ENCODE peak calls at places on chromosomes 16 and 17, in four cellular contexts. One of them, this sample, is unnamed.

GRCh38 chr16:28324235-28324886 is 32.0 kb downstream of the SBK1 start:
- DNase-seq in A549: no peak
- DNase-seq in endothelial cell of umbilical vein: no peak
- DNase-seq in WTC11: no peak
- DNase-seq in this sample: no peak

GRCh38 chr16:11989238-11990160 is 13.0 kb downstream of the SNX29 start:
- DNase-seq in A549: no peak
- DNase-seq in endothelial cell of umbilical vein: no peak
- DNase-seq in WTC11: no peak
- DNase-seq in this sample: peak

GRCh38 chr17:35768796-35769195 is 8.1 kb downstream of the C17orf50 start:
- DNase-seq in A549: no peak
- DNase-seq in endothelial cell of umbilical vein: no peak
- DNase-seq in WTC11: no peak
- DNase-seq in this sample: no peak

GRCh38 chr17:33686171-33686570 is 393.1 kb upstream of the ASIC2 start:
- DNase-seq in A549: peak
- DNase-seq in endothelial cell of umbilical vein: no peak
- DNase-seq in WTC11: peak
- DNase-seq in this sample: peak

GRCh38 chr16:67158637-67159600 is 790 bp downstream of the TRADD start:
- DNase-seq in A549: peak
- DNase-seq in endothelial cell of umbilical vein: no peak
- DNase-seq in WTC11: peak
- DNase-seq in this sample: no peak

GRCh38 chr16:65697516-65697915 is 575.7 kb upstream of the CDH11 start:
- DNase-seq in A549: no peak
- DNase-seq in endothelial cell of umbilical vein: no peak
- DNase-seq in WTC11: no peak
- DNase-seq in this sample: no peak

GRCh38 chr17:56392274-56392673 is 201.2 kb upstream of the NOG start:
- DNase-seq in A549: no peak
- DNase-seq in endothelial cell of umbilical vein: no peak
- DNase-seq in WTC11: no peak
- DNase-seq in this sample: no peak

GRCh38 chr16:27431773-27432599 is 30.0 kb downstream of the IL21R start:
- DNase-seq in A549: no peak
- DNase-seq in endothelial cell of umbilical vein: no peak
- DNase-seq in WTC11: no peak
- DNase-seq in this sample: no peak

GRCh38 chr16:84360170-84360569 is 8.2 kb upstream of the ATP2C2 start:
- DNase-seq in A549: no peak
- DNase-seq in endothelial cell of umbilical vein: no peak
- DNase-seq in WTC11: no peak
- DNase-seq in this sample: peak

GRCh38 chr17:48597775-48598631 is 4.4 kb upstream of the HOXB5 start:
- DNase-seq in A549: no peak
- DNase-seq in endothelial cell of umbilical vein: peak
- DNase-seq in WTC11: no peak
- DNase-seq in this sample: peak

GRCh38 chr17:841313-841712 is 59.2 kb downstream of the MRM3 start:
- DNase-seq in A549: no peak
- DNase-seq in endothelial cell of umbilical vein: no peak
- DNase-seq in WTC11: no peak
- DNase-seq in this sample: peak

GRCh38 chr17:44203731-44204452 is 4.2 kb upstream of the ATXN7L3 start:
- DNase-seq in A549: peak
- DNase-seq in endothelial cell of umbilical vein: peak
- DNase-seq in WTC11: peak
- DNase-seq in this sample: peak
- TF ChIP-seq MAX in A549: no peak
- TF ChIP-seq MAX in endothelial cell of umbilical vein: no peak
- TF ChIP-seq MAX in WTC11: no peak
- TF ChIP-seq MAX in this sample: peak

GRCh38 chr17:45302649-45303173 is 14.1 kb downstream of the MAP3K14 start:
- DNase-seq in A549: no peak
- DNase-seq in endothelial cell of umbilical vein: no peak
- DNase-seq in WTC11: no peak
- DNase-seq in this sample: no peak
- TF ChIP-seq MAX in A549: no peak
- TF ChIP-seq MAX in endothelial cell of umbilical vein: no peak
- TF ChIP-seq MAX in WTC11: no peak
- TF ChIP-seq MAX in this sample: no peak

GRCh38 chr17:27413792-27414191 is 42.5 kb upstream of the KSR1 start:
- DNase-seq in A549: no peak
- DNase-seq in endothelial cell of umbilical vein: no peak
- DNase-seq in WTC11: no peak
- DNase-seq in this sample: peak
- TF ChIP-seq MAX in A549: no peak
- TF ChIP-seq MAX in endothelial cell of umbilical vein: no peak
- TF ChIP-seq MAX in WTC11: no peak
- TF ChIP-seq MAX in this sample: no peak

DNA sequence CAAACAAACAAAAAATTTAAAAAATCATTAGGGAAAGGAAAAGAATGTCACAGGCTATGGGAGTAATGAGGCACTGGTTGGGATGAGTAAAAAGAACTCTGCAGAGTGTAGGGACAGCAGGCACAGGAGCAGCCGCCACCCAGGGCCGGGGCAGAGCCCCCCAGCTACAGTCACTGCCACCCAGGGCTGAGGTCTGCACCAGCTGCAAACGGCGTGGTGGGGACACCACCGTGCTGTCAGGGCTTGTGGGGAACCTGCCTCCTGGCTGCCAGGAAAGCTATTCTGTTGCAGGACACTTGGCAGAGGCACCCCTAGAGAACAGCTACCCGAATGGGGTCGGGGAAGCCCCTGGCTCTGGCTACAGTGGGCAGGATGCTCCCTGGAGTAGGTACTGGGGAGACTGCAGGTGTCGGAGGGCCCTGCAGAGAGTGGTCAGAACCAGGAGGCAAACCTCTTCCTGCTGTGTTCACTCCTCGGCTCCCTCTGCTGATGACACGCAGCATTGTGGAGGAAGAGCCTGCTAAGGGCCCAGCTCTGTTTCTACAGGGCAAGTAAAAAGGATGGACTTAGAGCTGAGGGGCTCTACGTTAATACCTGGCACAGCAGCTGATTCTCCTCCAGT is 32.3 kb upstream of the CAPN15 start:
- DNase-seq in A549: peak
- DNase-seq in endothelial cell of umbilical vein: peak
- DNase-seq in WTC11: peak
- DNase-seq in this sample: peak
- TF ChIP-seq MAX in A549: no peak
- TF ChIP-seq MAX in endothelial cell of umbilical vein: no peak
- TF ChIP-seq MAX in WTC11: no peak
- TF ChIP-seq MAX in this sample: peak

GRCh38 chr17:78039581-78039980 is 81.1 kb downstream of the TNRC6C start:
- DNase-seq in A549: no peak
- DNase-seq in endothelial cell of umbilical vein: no peak
- DNase-seq in WTC11: no peak
- DNase-seq in this sample: no peak

GRCh38 chr17:78034429-78035091 is 76.1 kb downstream of the TNRC6C start:
- DNase-seq in A549: no peak
- DNase-seq in endothelial cell of umbilical vein: peak
- DNase-seq in WTC11: no peak
- DNase-seq in this sample: no peak

GRCh38 chr17:78038748-78039288 is 80.3 kb downstream of the TNRC6C start:
- DNase-seq in A549: no peak
- DNase-seq in endothelial cell of umbilical vein: no peak
- DNase-seq in WTC11: no peak
- DNase-seq in this sample: no peak

GRCh38 chr17:78040561-78041400 is 82.3 kb downstream of the TNRC6C start:
- DNase-seq in A549: peak
- DNase-seq in endothelial cell of umbilical vein: peak
- DNase-seq in WTC11: no peak
- DNase-seq in this sample: no peak

DNA sequence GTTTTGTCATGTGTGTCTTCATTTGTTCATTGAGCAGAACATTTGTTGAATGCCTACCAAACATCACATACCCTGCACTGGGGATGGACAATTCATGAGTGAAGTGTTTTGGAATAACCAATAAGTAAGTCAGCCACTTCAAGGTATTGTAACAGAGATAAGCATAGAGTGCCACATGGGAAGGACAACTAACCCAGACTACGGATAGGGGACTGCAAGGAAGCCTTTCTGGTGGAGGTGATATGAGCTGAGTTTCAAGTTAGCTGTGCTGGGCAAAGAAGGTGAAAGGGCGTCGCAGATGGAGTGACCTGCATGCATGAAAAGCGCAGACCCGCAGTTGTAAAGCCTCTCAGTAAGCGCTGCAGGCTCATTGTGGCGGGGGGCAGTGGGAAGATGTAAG is 78.8 kb downstream of the TNRC6C start:
- DNase-seq in A549: no peak
- DNase-seq in endothelial cell of umbilical vein: no peak
- DNase-seq in WTC11: no peak
- DNase-seq in this sample: no peak
- TF ChIP-seq MAX in A549: no peak
- TF ChIP-seq MAX in endothelial cell of umbilical vein: no peak
- TF ChIP-seq MAX in WTC11: no peak
- TF ChIP-seq MAX in this sample: no peak

GRCh38 chr17:27760069-27760885 is 40.1 kb downstream of the NOS2 start:
- DNase-seq in A549: peak
- DNase-seq in endothelial cell of umbilical vein: peak
- DNase-seq in WTC11: peak
- DNase-seq in this sample: peak
- TF ChIP-seq MAX in A549: no peak
- TF ChIP-seq MAX in endothelial cell of umbilical vein: no peak
- TF ChIP-seq MAX in WTC11: no peak
- TF ChIP-seq MAX in this sample: no peak

GRCh38 chr17:4147751-4148310 is 4.8 kb downstream of the CYB5D2 start:
- DNase-seq in A549: no peak
- DNase-seq in endothelial cell of umbilical vein: no peak
- DNase-seq in WTC11: no peak
- DNase-seq in this sample: no peak
- TF ChIP-seq MAX in A549: no peak
- TF ChIP-seq MAX in endothelial cell of umbilical vein: no peak
- TF ChIP-seq MAX in WTC11: no peak
- TF ChIP-seq MAX in this sample: no peak

GRCh38 chr16:54156349-54156748 is 130.2 kb downstream of the IRX3 start:
- DNase-seq in A549: no peak
- DNase-seq in endothelial cell of umbilical vein: no peak
- DNase-seq in WTC11: no peak
- DNase-seq in this sample: no peak
- TF ChIP-seq MAX in A549: no peak
- TF ChIP-seq MAX in endothelial cell of umbilical vein: no peak
- TF ChIP-seq MAX in WTC11: no peak
- TF ChIP-seq MAX in this sample: no peak

GRCh38 chr17:64706224-64707076 is 44.3 kb upstream of the SMURF2 start:
- DNase-seq in A549: peak
- DNase-seq in endothelial cell of umbilical vein: no peak
- DNase-seq in WTC11: no peak
- DNase-seq in this sample: no peak

GRCh38 chr17:64702815-64703214 is 40.7 kb upstream of the SMURF2 start:
- DNase-seq in A549: no peak
- DNase-seq in endothelial cell of umbilical vein: no peak
- DNase-seq in WTC11: no peak
- DNase-seq in this sample: no peak

GRCh38 chr17:64709481-64709880 is 47.4 kb upstream of the SMURF2 start:
- DNase-seq in A549: no peak
- DNase-seq in endothelial cell of umbilical vein: no peak
- DNase-seq in WTC11: no peak
- DNase-seq in this sample: no peak

GRCh38 chr17:64707077-64707591 is 45.0 kb upstream of the SMURF2 start:
- DNase-seq in A549: peak
- DNase-seq in endothelial cell of umbilical vein: peak
- DNase-seq in WTC11: peak
- DNase-seq in this sample: peak
- TF ChIP-seq MAX in A549: peak
- TF ChIP-seq MAX in endothelial cell of umbilical vein: no peak
- TF ChIP-seq MAX in WTC11: no peak
- TF ChIP-seq MAX in this sample: no peak